ENCODE peak calls at places on chromosomes 7 and 10, in nine cellular contexts. One of them, this sample, is unnamed.

GRCh38 chr10:104032144-104032775 is 53.4 kb downstream of the COL17A1 start:
- DNase-seq in HCT116: no peak
- DNase-seq in endodermal cell: peak
- DNase-seq in foreskin keratinocyte: no peak
- DNase-seq in A549: no peak
- DNase-seq in mammary epithelial cell: no peak
- DNase-seq in H1: peak
- DNase-seq in brain microvascular endothelial cell: no peak
- DNase-seq in Peyer's patch: no peak
- DNase-seq in this sample: no peak

GRCh38 chr10:133466683-133467275 is 13.0 kb downstream of the SCART1 start:
- DNase-seq in HCT116: no peak
- DNase-seq in endodermal cell: no peak
- DNase-seq in foreskin keratinocyte: no peak
- DNase-seq in A549: no peak
- DNase-seq in mammary epithelial cell: no peak
- DNase-seq in H1: no peak
- DNase-seq in brain microvascular endothelial cell: no peak
- DNase-seq in Peyer's patch: no peak
- DNase-seq in this sample: no peak

GRCh38 chr10:33134011-33134751 is 176.2 kb upstream of the ITGB1 start:
- DNase-seq in HCT116: peak
- DNase-seq in endodermal cell: no peak
- DNase-seq in foreskin keratinocyte: peak
- DNase-seq in A549: peak
- DNase-seq in mammary epithelial cell: peak
- DNase-seq in H1: no peak
- DNase-seq in brain microvascular endothelial cell: peak
- DNase-seq in Peyer's patch: peak
- DNase-seq in this sample: no peak

GRCh38 chr10:28481968-28482367 is 51.0 kb upstream of the WAC start:
- DNase-seq in HCT116: no peak
- DNase-seq in endodermal cell: no peak
- DNase-seq in foreskin keratinocyte: no peak
- DNase-seq in A549: no peak
- DNase-seq in mammary epithelial cell: no peak
- DNase-seq in H1: no peak
- DNase-seq in brain microvascular endothelial cell: no peak
- DNase-seq in Peyer's patch: no peak
- DNase-seq in this sample: no peak

GRCh38 chr7:1593091-1593866 is 23.4 kb upstream of the PSMG3 start:
- DNase-seq in HCT116: no peak
- DNase-seq in endodermal cell: peak
- DNase-seq in foreskin keratinocyte: no peak
- DNase-seq in A549: peak
- DNase-seq in mammary epithelial cell: no peak
- DNase-seq in H1: no peak
- DNase-seq in brain microvascular endothelial cell: no peak
- DNase-seq in Peyer's patch: no peak
- DNase-seq in this sample: no peak

GRCh38 chr10:58013406-58013805 is 254.3 kb downstream of the IPMK start:
- DNase-seq in HCT116: no peak
- DNase-seq in endodermal cell: no peak
- DNase-seq in foreskin keratinocyte: no peak
- DNase-seq in A549: no peak
- DNase-seq in mammary epithelial cell: no peak
- DNase-seq in H1: no peak
- DNase-seq in brain microvascular endothelial cell: no peak
- DNase-seq in Peyer's patch: no peak
- DNase-seq in this sample: no peak

GRCh38 chr10:122062831-122063674 is 74.1 kb downstream of the TACC2 start:
- DNase-seq in HCT116: peak
- DNase-seq in endodermal cell: peak
- DNase-seq in foreskin keratinocyte: peak
- DNase-seq in A549: peak
- DNase-seq in mammary epithelial cell: peak
- DNase-seq in H1: no peak
- DNase-seq in brain microvascular endothelial cell: peak
- DNase-seq in Peyer's patch: peak
- DNase-seq in this sample: peak

GRCh38 chr10:132339276-132339675 is 7.3 kb downstream of the LRRC27 start:
- DNase-seq in HCT116: no peak
- DNase-seq in endodermal cell: no peak
- DNase-seq in foreskin keratinocyte: no peak
- DNase-seq in A549: no peak
- DNase-seq in mammary epithelial cell: no peak
- DNase-seq in H1: no peak
- DNase-seq in brain microvascular endothelial cell: no peak
- DNase-seq in Peyer's patch: peak
- DNase-seq in this sample: no peak

GRCh38 chr7:150781016-150781415 is 19.1 kb downstream of the TMEM176B start:
- DNase-seq in HCT116: no peak
- DNase-seq in endodermal cell: no peak
- DNase-seq in foreskin keratinocyte: no peak
- DNase-seq in A549: no peak
- DNase-seq in mammary epithelial cell: peak
- DNase-seq in H1: no peak
- DNase-seq in brain microvascular endothelial cell: peak
- DNase-seq in Peyer's patch: no peak
- DNase-seq in this sample: no peak

GRCh38 chr7:150784120-150784736 is 15.9 kb downstream of the TMEM176B start:
- DNase-seq in HCT116: no peak
- DNase-seq in endodermal cell: no peak
- DNase-seq in foreskin keratinocyte: no peak
- DNase-seq in A549: no peak
- DNase-seq in mammary epithelial cell: no peak
- DNase-seq in H1: no peak
- DNase-seq in brain microvascular endothelial cell: no peak
- DNase-seq in Peyer's patch: peak
- DNase-seq in this sample: no peak

GRCh38 chr7:150784954-150785353 is 15.2 kb downstream of the TMEM176B start:
- DNase-seq in HCT116: no peak
- DNase-seq in endodermal cell: no peak
- DNase-seq in foreskin keratinocyte: no peak
- DNase-seq in A549: no peak
- DNase-seq in mammary epithelial cell: no peak
- DNase-seq in H1: no peak
- DNase-seq in brain microvascular endothelial cell: no peak
- DNase-seq in Peyer's patch: peak
- DNase-seq in this sample: peak

GRCh38 chr7:150780249-150780648 is 19.9 kb downstream of the TMEM176B start:
- DNase-seq in HCT116: no peak
- DNase-seq in endodermal cell: no peak
- DNase-seq in foreskin keratinocyte: no peak
- DNase-seq in A549: no peak
- DNase-seq in mammary epithelial cell: no peak
- DNase-seq in H1: no peak
- DNase-seq in brain microvascular endothelial cell: no peak
- DNase-seq in Peyer's patch: no peak
- DNase-seq in this sample: no peak

DNA sequence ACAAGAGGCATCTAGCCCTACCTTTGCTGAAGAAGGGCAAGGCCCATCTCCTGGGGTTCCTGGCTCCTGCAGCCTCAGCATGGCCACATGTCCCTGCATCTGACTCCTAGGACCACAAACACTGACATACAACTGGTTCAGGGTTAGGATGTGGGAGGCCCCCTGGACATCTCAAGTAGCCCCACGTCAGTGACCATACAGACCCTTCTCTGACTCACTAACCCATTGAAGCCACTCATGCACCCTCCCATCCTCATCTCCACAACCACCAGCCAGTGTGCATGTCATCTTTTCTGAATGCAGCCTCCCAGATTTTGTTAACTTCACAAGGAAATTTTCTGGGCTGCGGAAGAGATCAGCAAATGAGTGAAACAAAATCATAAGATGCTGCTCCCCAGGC is 18.2 kb downstream of the TMEM176B start:
- DNase-seq in HCT116: no peak
- DNase-seq in endodermal cell: no peak
- DNase-seq in foreskin keratinocyte: no peak
- DNase-seq in A549: no peak
- DNase-seq in mammary epithelial cell: no peak
- DNase-seq in H1: no peak
- DNase-seq in brain microvascular endothelial cell: no peak
- DNase-seq in Peyer's patch: no peak
- DNase-seq in this sample: no peak
- H3K27ac ChIP-seq in HCT116: no peak
- H3K27ac ChIP-seq in endodermal cell: no peak
- H3K27ac ChIP-seq in foreskin keratinocyte: no peak
- H3K27ac ChIP-seq in A549: no peak
- H3K27ac ChIP-seq in mammary epithelial cell: no peak
- H3K27ac ChIP-seq in H1: no peak
- H3K27ac ChIP-seq in brain microvascular endothelial cell: no peak
- H3K27ac ChIP-seq in Peyer's patch: no peak
- H3K27ac ChIP-seq in this sample: no peak

DNA sequence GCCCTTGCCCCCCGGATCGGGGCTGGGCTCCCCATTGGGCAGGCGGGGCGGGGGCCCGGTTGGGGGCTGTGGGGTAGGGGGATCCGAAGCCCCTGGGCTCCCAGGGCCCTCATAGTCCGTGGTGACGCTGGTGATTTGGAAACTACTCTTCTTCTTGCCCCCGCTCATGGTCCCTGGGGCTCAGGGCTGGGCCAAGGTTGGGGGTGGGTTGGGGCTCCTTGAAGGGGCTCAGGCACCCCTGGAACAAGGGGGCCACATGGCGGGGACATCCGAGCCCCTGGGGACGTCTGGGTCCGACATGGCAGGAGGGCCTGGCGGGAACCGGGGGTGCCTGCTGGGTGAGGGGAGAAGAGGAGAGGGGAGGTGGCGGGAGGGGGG is 1.2 kb downstream of the TSC22D4 start:
- DNase-seq in HCT116: no peak
- DNase-seq in endodermal cell: no peak
- DNase-seq in foreskin keratinocyte: no peak
- DNase-seq in A549: no peak
- DNase-seq in mammary epithelial cell: no peak
- DNase-seq in H1: no peak
- DNase-seq in brain microvascular endothelial cell: no peak
- DNase-seq in Peyer's patch: no peak
- DNase-seq in this sample: no peak
- H3K27ac ChIP-seq in HCT116: peak
- H3K27ac ChIP-seq in endodermal cell: no peak
- H3K27ac ChIP-seq in foreskin keratinocyte: no peak
- H3K27ac ChIP-seq in A549: peak
- H3K27ac ChIP-seq in mammary epithelial cell: no peak
- H3K27ac ChIP-seq in H1: no peak
- H3K27ac ChIP-seq in brain microvascular endothelial cell: no peak
- H3K27ac ChIP-seq in Peyer's patch: peak
- H3K27ac ChIP-seq in this sample: peak

DNA sequence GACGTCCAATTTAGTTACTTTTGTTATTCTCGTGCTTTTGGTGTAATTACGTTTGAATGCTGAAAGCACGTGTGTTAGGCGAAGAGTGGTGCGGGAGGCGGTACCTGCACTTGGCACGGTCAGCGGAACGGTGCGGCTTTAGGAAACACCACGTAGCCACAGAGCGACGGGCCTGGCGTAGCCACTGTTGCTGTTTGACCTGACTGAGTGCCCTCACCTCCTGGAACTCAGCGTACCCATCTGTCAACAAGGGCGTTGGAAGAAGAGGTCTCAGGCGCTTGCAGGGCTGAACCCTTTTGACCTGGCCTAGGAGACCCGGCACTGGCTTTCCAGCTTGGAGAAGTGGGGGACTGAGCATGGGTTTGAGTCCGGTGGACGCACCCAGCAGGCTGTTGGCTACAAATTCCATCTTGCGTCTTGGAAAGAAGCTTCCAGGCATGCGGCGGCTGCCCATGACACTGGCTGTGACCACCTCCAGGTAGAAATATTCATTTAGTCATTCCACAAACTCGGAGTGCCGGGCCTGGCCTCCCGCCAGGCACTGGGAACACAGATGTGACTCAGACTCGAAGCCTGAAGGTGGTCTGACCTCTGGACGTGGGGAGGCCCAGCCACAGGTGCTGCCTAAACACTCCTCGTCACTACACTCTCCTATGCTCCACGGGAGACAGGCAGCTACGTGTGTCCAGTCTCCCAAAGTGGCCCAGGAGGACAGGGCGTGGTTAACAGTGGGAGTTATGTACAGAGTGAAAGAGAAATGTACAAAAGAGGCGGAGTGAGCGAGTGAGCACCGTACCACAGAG is 22.2 kb downstream of the FAM20C start:
- DNase-seq in HCT116: peak
- DNase-seq in endodermal cell: no peak
- DNase-seq in foreskin keratinocyte: peak
- DNase-seq in A549: peak
- DNase-seq in mammary epithelial cell: peak
- DNase-seq in H1: no peak
- DNase-seq in brain microvascular endothelial cell: peak
- DNase-seq in Peyer's patch: no peak
- DNase-seq in this sample: no peak
- H3K27ac ChIP-seq in HCT116: peak
- H3K27ac ChIP-seq in endodermal cell: no peak
- H3K27ac ChIP-seq in foreskin keratinocyte: no peak
- H3K27ac ChIP-seq in A549: peak
- H3K27ac ChIP-seq in mammary epithelial cell: no peak
- H3K27ac ChIP-seq in H1: no peak
- H3K27ac ChIP-seq in brain microvascular endothelial cell: no peak
- H3K27ac ChIP-seq in Peyer's patch: no peak
- H3K27ac ChIP-seq in this sample: no peak

GRCh38 chr7:128112781-128113221 is 81.6 kb upstream of the LRRC4 start:
- DNase-seq in HCT116: no peak
- DNase-seq in endodermal cell: no peak
- DNase-seq in foreskin keratinocyte: no peak
- DNase-seq in A549: no peak
- DNase-seq in mammary epithelial cell: no peak
- DNase-seq in H1: no peak
- DNase-seq in brain microvascular endothelial cell: no peak
- DNase-seq in Peyer's patch: peak
- DNase-seq in this sample: no peak

GRCh38 chr7:128108129-128108528 is 76.9 kb upstream of the LRRC4 start:
- DNase-seq in HCT116: no peak
- DNase-seq in endodermal cell: no peak
- DNase-seq in foreskin keratinocyte: no peak
- DNase-seq in A549: no peak
- DNase-seq in mammary epithelial cell: no peak
- DNase-seq in H1: no peak
- DNase-seq in brain microvascular endothelial cell: no peak
- DNase-seq in Peyer's patch: peak
- DNase-seq in this sample: no peak

GRCh38 chr7:128108641-128109423 is 77.6 kb upstream of the LRRC4 start:
- DNase-seq in HCT116: no peak
- DNase-seq in endodermal cell: no peak
- DNase-seq in foreskin keratinocyte: no peak
- DNase-seq in A549: no peak
- DNase-seq in mammary epithelial cell: no peak
- DNase-seq in H1: no peak
- DNase-seq in brain microvascular endothelial cell: no peak
- DNase-seq in Peyer's patch: peak
- DNase-seq in this sample: no peak

GRCh38 chr7:128112018-128112780 is 81.0 kb upstream of the LRRC4 start:
- DNase-seq in HCT116: no peak
- DNase-seq in endodermal cell: no peak
- DNase-seq in foreskin keratinocyte: no peak
- DNase-seq in A549: no peak
- DNase-seq in mammary epithelial cell: no peak
- DNase-seq in H1: no peak
- DNase-seq in brain microvascular endothelial cell: no peak
- DNase-seq in Peyer's patch: peak
- DNase-seq in this sample: no peak

DNA sequence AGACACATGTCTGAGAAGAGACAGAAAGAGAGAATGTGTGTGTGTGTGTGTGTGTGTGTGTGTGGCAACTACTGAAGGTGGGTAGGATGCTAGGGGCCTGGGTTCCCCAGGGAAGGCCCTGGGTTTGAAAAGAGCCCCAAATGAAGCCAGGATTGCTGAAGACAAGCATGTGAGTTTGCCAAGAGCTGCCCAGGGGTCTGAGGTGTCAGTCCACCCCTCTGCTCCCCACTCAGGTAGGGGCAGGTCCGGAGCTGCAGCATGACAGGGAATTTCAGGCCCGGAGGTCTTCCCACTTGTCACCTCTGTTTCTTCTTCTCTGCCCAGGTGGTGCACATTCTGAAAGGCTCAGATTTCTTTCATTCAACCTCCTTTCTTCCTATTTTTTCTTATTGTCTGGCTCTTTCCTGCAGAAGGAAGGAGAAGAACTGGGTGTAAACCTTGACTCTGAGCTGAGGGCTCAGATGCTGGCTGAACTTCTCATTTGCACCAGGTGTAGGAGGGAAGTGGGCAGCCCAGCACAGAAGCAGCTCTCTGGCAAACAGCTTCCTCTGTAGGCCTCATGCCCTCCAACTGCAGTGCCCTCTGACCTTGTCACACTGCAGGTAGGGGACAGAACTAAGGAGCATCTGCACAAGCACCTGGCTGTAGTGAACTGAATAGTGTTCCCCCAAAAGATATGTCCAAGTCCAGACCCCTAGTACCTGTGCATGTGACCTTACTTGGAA is 79.6 kb upstream of the LRRC4 start:
- DNase-seq in HCT116: no peak
- DNase-seq in endodermal cell: no peak
- DNase-seq in foreskin keratinocyte: no peak
- DNase-seq in A549: no peak
- DNase-seq in mammary epithelial cell: no peak
- DNase-seq in H1: no peak
- DNase-seq in brain microvascular endothelial cell: no peak
- DNase-seq in Peyer's patch: peak
- DNase-seq in this sample: no peak
- H3K27ac ChIP-seq in HCT116: no peak
- H3K27ac ChIP-seq in endodermal cell: no peak
- H3K27ac ChIP-seq in foreskin keratinocyte: no peak
- H3K27ac ChIP-seq in A549: no peak
- H3K27ac ChIP-seq in mammary epithelial cell: no peak
- H3K27ac ChIP-seq in H1: no peak
- H3K27ac ChIP-seq in brain microvascular endothelial cell: no peak
- H3K27ac ChIP-seq in Peyer's patch: no peak
- H3K27ac ChIP-seq in this sample: no peak